ENCODE peak calls at places on chromosomes 6 and 20, in five cellular contexts. One of them, this sample, is unnamed. For H4K20me1, the result is how much of the 10 kb centered on the place peaks cover.

GRCh38 chr6:117328500-117328899 is 63.1 kb downstream of the VGLL2 start:
- DNase-seq in K562: no peak
- DNase-seq in HepG2: no peak
- DNase-seq in H1: no peak
- DNase-seq in GM12878: no peak
- DNase-seq in this sample: no peak

GRCh38 chr6:77445214-77445613 is 18.1 kb downstream of the HTR1B start:
- DNase-seq in K562: no peak
- DNase-seq in H1: no peak
- DNase-seq in HepG2: no peak
- DNase-seq in GM12878: no peak
- DNase-seq in this sample: no peak

GRCh38 chr20:8271727-8272126 is 139.7 kb downstream of the PLCB1 start:
- DNase-seq in HepG2: no peak
- DNase-seq in H1: no peak
- DNase-seq in GM12878: no peak
- DNase-seq in K562: no peak
- DNase-seq in this sample: no peak

GRCh38 chr6:25405442-25405841 is 126.3 kb downstream of the CARMIL1 start:
- DNase-seq in H1: no peak
- DNase-seq in HepG2: no peak
- DNase-seq in K562: no peak
- DNase-seq in GM12878: no peak
- DNase-seq in this sample: no peak

GRCh38 chr20:33843854-33844253 is 32.7 kb downstream of the CHMP4B start:
- DNase-seq in GM12878: no peak
- DNase-seq in K562: peak
- DNase-seq in HepG2: no peak
- DNase-seq in H1: no peak
- DNase-seq in this sample: no peak

GRCh38 chr20:46057856-46058655 is 29.0 kb downstream of the SLC12A5 start:
- DNase-seq in GM12878: no peak
- DNase-seq in H1: no peak
- DNase-seq in K562: no peak
- DNase-seq in HepG2: no peak
- DNase-seq in this sample: peak

GRCh38 chr6:129555206-129555832 is 154.7 kb downstream of the ARHGAP18 start:
- DNase-seq in HepG2: no peak
- DNase-seq in K562: no peak
- DNase-seq in GM12878: no peak
- DNase-seq in H1: no peak
- DNase-seq in this sample: peak

GRCh38 chr6:134117409-134117808 is 65.0 kb upstream of the SLC2A12 start:
- DNase-seq in GM12878: no peak
- DNase-seq in HepG2: no peak
- DNase-seq in H1: no peak
- DNase-seq in K562: no peak
- DNase-seq in this sample: no peak

GRCh38 chr6:33812669-33813068 is 8.9 kb upstream of the MLN start:
- DNase-seq in K562: peak
- DNase-seq in GM12878: no peak
- DNase-seq in HepG2: peak
- DNase-seq in H1: peak
- DNase-seq in this sample: peak

GRCh38 chr6:55047433-55048044 is 126.8 kb upstream of the HCRTR2 start:
- DNase-seq in H1: no peak
- DNase-seq in GM12878: no peak
- DNase-seq in K562: no peak
- DNase-seq in HepG2: no peak
- DNase-seq in this sample: no peak

GRCh38 chr6:148316308-148316707 is 26.3 kb upstream of the SASH1 start:
- DNase-seq in H1: no peak
- DNase-seq in HepG2: no peak
- DNase-seq in K562: no peak
- DNase-seq in GM12878: no peak
- DNase-seq in this sample: no peak

GRCh38 chr6:121042766-121043165 is 291.5 kb downstream of the TBC1D32 start:
- DNase-seq in K562: no peak
- DNase-seq in H1: no peak
- DNase-seq in HepG2: no peak
- DNase-seq in GM12878: no peak
- DNase-seq in this sample: no peak

GRCh38 chr20:51444472-51444871 is 98.0 kb downstream of the NFATC2 start:
- DNase-seq in H1: no peak
- DNase-seq in GM12878: no peak
- DNase-seq in K562: no peak
- DNase-seq in HepG2: no peak
- DNase-seq in this sample: no peak

GRCh38 chr6:111487656-111488055 is 4.6 kb upstream of the REV3L start:
- DNase-seq in GM12878: peak
- DNase-seq in HepG2: no peak
- DNase-seq in K562: no peak
- DNase-seq in H1: no peak
- DNase-seq in this sample: no peak

GRCh38 chr6:131125431-131125830 is 9.8 kb upstream of the AKAP7 start:
- DNase-seq in HepG2: no peak
- DNase-seq in H1: no peak
- DNase-seq in K562: no peak
- DNase-seq in GM12878: no peak
- DNase-seq in this sample: no peak

GRCh38 chr6:154292066-154292465 is 64.5 kb downstream of the IPCEF1 start:
- DNase-seq in HepG2: no peak
- DNase-seq in GM12878: no peak
- DNase-seq in K562: no peak
- DNase-seq in H1: no peak
- DNase-seq in this sample: no peak

GRCh38 chr20:15814903-15815302 is 758.3 kb downstream of the KIF16B start:
- DNase-seq in K562: no peak
- DNase-seq in H1: no peak
- DNase-seq in GM12878: no peak
- DNase-seq in HepG2: no peak
- DNase-seq in this sample: no peak

GRCh38 chr20:50475879-50476292 is 34.3 kb upstream of the PTPN1 start:
- DNase-seq in HepG2: peak
- DNase-seq in GM12878: no peak
- DNase-seq in K562: peak
- DNase-seq in H1: no peak
- DNase-seq in this sample: no peak

GRCh38 chr6:9646346-9647042 is 768.4 kb downstream of the TFAP2A start:
- DNase-seq in K562: no peak
- DNase-seq in GM12878: no peak
- DNase-seq in HepG2: no peak
- DNase-seq in H1: no peak
- DNase-seq in this sample: peak

GRCh38 chr20:42197599-42197998 is 579.4 kb upstream of the CHD6 start:
- DNase-seq in HepG2: no peak
- DNase-seq in GM12878: no peak
- DNase-seq in K562: no peak
- DNase-seq in H1: no peak
- DNase-seq in this sample: no peak

GRCh38 chr20:49446808-49447207 is 35.7 kb downstream of the KCNB1 start:
- DNase-seq in GM12878: no peak
- DNase-seq in H1: peak
- DNase-seq in HepG2: no peak
- DNase-seq in K562: no peak
- DNase-seq in this sample: peak

GRCh38 chr6:166784691-166785090 is 157.6 kb upstream of the RPS6KA2 start:
- DNase-seq in GM12878: no peak
- DNase-seq in HepG2: no peak
- DNase-seq in H1: peak
- DNase-seq in K562: no peak
- DNase-seq in this sample: no peak

GRCh38 chr20:1364106-1364505 is 28.7 kb downstream of the FKBP1A start:
- DNase-seq in HepG2: no peak
- DNase-seq in K562: no peak
- DNase-seq in H1: no peak
- DNase-seq in GM12878: no peak
- DNase-seq in this sample: no peak

GRCh38 chr6:110039996-110040383 is 61.9 kb downstream of the GPR6 start:
- DNase-seq in HepG2: no peak
- DNase-seq in H1: peak
- DNase-seq in GM12878: no peak
- DNase-seq in K562: no peak
- DNase-seq in this sample: peak

GRCh38 chr6:110435052-110435602 is 19.8 kb upstream of the DDO start:
- DNase-seq in K562: no peak
- DNase-seq in GM12878: no peak
- DNase-seq in H1: no peak
- DNase-seq in HepG2: no peak
- DNase-seq in this sample: no peak

GRCh38 chr6:32849126-32849525 is 4.4 kb downstream of the TAP1 start:
- DNase-seq in GM12878: no peak
- DNase-seq in H1: no peak
- DNase-seq in K562: no peak
- DNase-seq in HepG2: no peak
- DNase-seq in this sample: no peak

GRCh38 chr20:6053776-6054688 is at the start of gene LRRN4:
- DNase-seq in H1: peak
- DNase-seq in HepG2: peak
- DNase-seq in K562: no peak
- DNase-seq in GM12878: no peak
- DNase-seq in this sample: peak

GRCh38 chr6:22468566-22468965 is 100.8 kb upstream of the HDGFL1 start:
- DNase-seq in H1: no peak
- DNase-seq in GM12878: no peak
- DNase-seq in HepG2: no peak
- DNase-seq in K562: no peak
- DNase-seq in this sample: no peak

DNA sequence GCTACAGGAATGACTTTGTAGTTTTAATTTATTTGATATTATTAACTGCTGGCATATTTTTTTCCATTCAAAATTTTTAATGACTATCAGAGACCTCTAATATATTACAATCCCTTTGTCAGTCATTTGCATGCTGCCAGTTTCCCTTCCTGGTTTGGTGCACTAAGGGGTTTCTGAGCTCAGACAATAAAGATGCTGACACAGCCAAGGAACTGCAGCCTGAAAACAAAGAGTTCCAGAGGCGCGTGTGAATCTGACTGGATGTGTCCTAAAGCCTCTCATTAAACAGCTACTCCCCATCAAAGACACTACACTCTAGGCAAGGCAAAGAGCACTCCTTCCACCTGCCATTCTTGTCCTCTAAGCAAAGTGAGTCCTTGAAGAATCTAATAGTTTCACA is 116.8 kb upstream of the DST start:
- DNase-seq in GM12878: no peak
- DNase-seq in HepG2: no peak
- DNase-seq in H1: no peak
- DNase-seq in K562: no peak
- DNase-seq in this sample: peak
- H4K20me1 ChIP-seq in GM12878: under half
- H4K20me1 ChIP-seq in HepG2: under half
- H4K20me1 ChIP-seq in H1: under half
- H4K20me1 ChIP-seq in K562: under half
- H4K20me1 ChIP-seq in this sample: under half

GRCh38 chr6:170293881-170294755 is 3.2 kb upstream of the DLL1 start:
- DNase-seq in K562: no peak
- DNase-seq in HepG2: no peak
- DNase-seq in H1: no peak
- DNase-seq in GM12878: no peak
- DNase-seq in this sample: no peak
- TF ChIP-seq EZH2 in K562: no peak
- TF ChIP-seq EZH2 in HepG2: peak
- TF ChIP-seq EZH2 in H1: no peak
- TF ChIP-seq EZH2 in GM12878: no peak
- TF ChIP-seq EZH2 in this sample: no peak

DNA sequence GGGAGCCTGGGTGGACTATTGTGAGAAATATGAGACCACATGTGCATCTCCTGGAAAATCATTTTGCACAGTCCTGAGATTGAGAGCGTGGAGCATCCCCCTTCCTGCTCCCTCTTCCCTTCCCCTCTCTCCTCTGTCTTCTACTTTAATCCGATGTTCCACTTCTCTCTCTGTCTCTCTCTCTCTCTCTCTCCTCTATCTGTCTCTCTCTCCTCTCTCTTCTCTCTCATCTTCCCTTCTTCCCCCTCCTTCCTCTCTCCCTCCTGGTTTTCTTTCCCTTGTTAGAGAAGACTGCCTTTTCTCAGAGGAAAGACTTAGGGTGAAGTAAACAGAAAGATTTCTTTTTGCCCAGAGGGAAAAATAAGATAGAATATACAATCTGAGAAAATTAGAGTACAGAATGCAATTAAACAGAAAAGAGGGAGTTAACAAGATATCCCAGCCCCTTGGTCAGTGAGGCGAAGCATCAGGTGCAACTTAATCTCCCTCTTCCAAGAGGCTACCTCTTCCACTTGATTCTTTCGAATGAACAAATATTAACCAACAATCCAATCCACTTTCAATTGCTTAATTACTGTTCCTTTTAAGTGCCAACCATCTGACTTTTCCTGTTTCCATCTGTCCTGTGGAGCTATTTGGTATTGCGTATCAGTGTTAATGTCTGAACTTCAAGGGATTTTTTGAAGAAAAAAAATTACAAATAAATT is 14.7 kb downstream of the KHDC1 start:
- DNase-seq in K562: no peak
- DNase-seq in GM12878: no peak
- DNase-seq in H1: no peak
- DNase-seq in HepG2: no peak
- DNase-seq in this sample: no peak
- TF ChIP-seq CREB1 in K562: no peak
- TF ChIP-seq CREB1 in GM12878: no peak
- TF ChIP-seq CREB1 in H1: no peak
- TF ChIP-seq CREB1 in HepG2: no peak
- TF ChIP-seq CREB1 in this sample: no peak

GRCh38 chr20:62061851-62062418 is 3.7 kb downstream of the TAF4 start:
- DNase-seq in GM12878: no peak
- DNase-seq in HepG2: no peak
- DNase-seq in H1: no peak
- DNase-seq in K562: no peak
- DNase-seq in this sample: no peak

GRCh38 chr20:62062661-62063600 is 2.8 kb downstream of the TAF4 start:
- DNase-seq in GM12878: no peak
- DNase-seq in H1: no peak
- DNase-seq in HepG2: no peak
- DNase-seq in K562: no peak
- DNase-seq in this sample: no peak

GRCh38 chr20:62064788-62065668 is 653 bp downstream of the TAF4 start:
- DNase-seq in H1: no peak
- DNase-seq in HepG2: no peak
- DNase-seq in GM12878: no peak
- DNase-seq in K562: peak
- DNase-seq in this sample: no peak

GRCh38 chr20:62063981-62064787 is 1.5 kb downstream of the TAF4 start:
- DNase-seq in H1: no peak
- DNase-seq in GM12878: no peak
- DNase-seq in HepG2: peak
- DNase-seq in K562: no peak
- DNase-seq in this sample: peak

GRCh38 chr20:62063601-62063980 is 2.1 kb downstream of the TAF4 start:
- DNase-seq in GM12878: no peak
- DNase-seq in HepG2: no peak
- DNase-seq in H1: no peak
- DNase-seq in K562: no peak
- DNase-seq in this sample: peak
- H4K20me1 ChIP-seq in GM12878: under half
- H4K20me1 ChIP-seq in HepG2: half or more
- H4K20me1 ChIP-seq in H1: under half
- H4K20me1 ChIP-seq in K562: under half
- H4K20me1 ChIP-seq in this sample: under half

This sample was measured in GM23338.